ENCODE peak calls at places on chromosomes 5 and 9, in seven cellular contexts. N is lung, O is cardiac fibroblast, V is left ventricle myocardium inferior, C is WTC11, P is neural crest cell, D is GM23338. T is an unnamed sample.

GRCh38 chr9:94490465-94490864 is 64.4 kb upstream of the PCAT7 start:
- DNase-seq in N (no peak), O (peak), P (no peak), V (no peak), D (peak), C (no peak), T (no peak)

GRCh38 chr9:109450346-109450745 is 47.8 kb downstream of the PTPN3 start:
- DNase-seq in V (no peak), N (no peak), O (peak), C (no peak), D (no peak), P (no peak), T (no peak)

GRCh38 chr9:69470186-69470977 is 145.4 kb downstream of the ENTREP1 start:
- DNase-seq in N (no peak), P (no peak), D (no peak), C (no peak), O (no peak), V (no peak), T (no peak)

GRCh38 chr5:55437859-55438206 is 96.9 kb downstream of the PLPP1 start:
- DNase-seq in V (no peak), C (no peak), P (no peak), O (no peak), N (no peak), D (no peak), T (no peak)

GRCh38 chr5:10632110-10632903 is 68.4 kb downstream of the ANKRD33B start:
- DNase-seq in O (peak), N (no peak), C (no peak), D (no peak), V (no peak), P (no peak), T (no peak)

GRCh38 chr9:83449981-83450380 is 88.2 kb downstream of the FRMD3 start:
- DNase-seq in P (no peak), O (no peak), D (no peak), V (no peak), N (no peak), C (no peak), T (no peak)

GRCh38 chr9:93441181-93441580 is 10.3 kb upstream of the FAM120A start:
- DNase-seq in P (no peak), N (no peak), C (no peak), V (no peak), D (no peak), O (no peak), T (no peak)

GRCh38 chr5:140796718-140797095 is 2.1 kb downstream of the PCDHA2 start:
- DNase-seq in V (no peak), P (no peak), N (no peak), D (no peak), C (no peak), O (no peak), T (no peak)

GRCh38 chr5:77955577-77955976 is 179.4 kb upstream of the TBCA start:
- DNase-seq in C (no peak), P (no peak), O (no peak), N (no peak), D (no peak), V (no peak), T (no peak)

GRCh38 chr9:79681576-79681975 is 109.8 kb downstream of the TLE4 start:
- DNase-seq in V (no peak), D (no peak), P (no peak), C (no peak), O (no peak), N (no peak), T (no peak)

GRCh38 chr5:52560366-52560765 is 227.3 kb upstream of the ITGA1 start:
- DNase-seq in V (no peak), N (no peak), P (no peak), O (peak), D (peak), C (no peak), T (peak)

GRCh38 chr5:66348387-66349125 is 204.5 kb downstream of the SREK1 start:
- DNase-seq in V (no peak), N (no peak), P (no peak), D (no peak), O (no peak), C (no peak), T (no peak)

GRCh38 chr5:32776203-32776602 is 65.1 kb downstream of the NPR3 start:
- DNase-seq in P (no peak), D (no peak), V (no peak), O (no peak), C (no peak), N (no peak), T (no peak)

GRCh38 chr5:59517926-59518585 is 375.5 kb downstream of the PDE4D start:
- DNase-seq in D (no peak), V (no peak), C (no peak), O (peak), P (no peak), N (no peak), T (peak)

GRCh38 chr9:111914749-111915424 is 18.3 kb downstream of the UGCG start:
- DNase-seq in C (no peak), P (no peak), N (no peak), V (no peak), O (no peak), D (no peak), T (no peak)

GRCh38 chr5:64653776-64654175 is 36.5 kb upstream of the SHISAL2B start:
- DNase-seq in V (no peak), D (no peak), N (no peak), P (no peak), C (no peak), O (no peak), T (no peak)

GRCh38 chr9:72361227-72361626 is 3.8 kb downstream of the ZFAND5 start:
- DNase-seq in P (no peak), C (no peak), O (no peak), D (no peak), V (no peak), N (no peak), T (no peak)

GRCh38 chr5:167528651-167529050 is 762.8 kb upstream of the WWC1 start:
- DNase-seq in V (no peak), O (no peak), C (no peak), P (no peak), D (peak), N (no peak), T (no peak)

GRCh38 chr9:89011683-89012082 is 20.4 kb downstream of the S1PR3 start:
- DNase-seq in D (no peak), P (no peak), V (no peak), O (no peak), C (no peak), N (no peak), T (peak)

GRCh38 chr9:33466565-33467495 is 6.9 kb downstream of the NOL6 start:
- DNase-seq in C (peak), N (peak), V (peak), P (peak), O (peak), D (peak), T (no peak)

GRCh38 chr5:170046221-170046620 is 59.5 kb upstream of the FOXI1 start:
- DNase-seq in N (no peak), V (no peak), P (no peak), D (peak), O (no peak), C (no peak), T (no peak)

GRCh38 chr5:160635046-160635445 is 213.4 kb downstream of the PTTG1 start:
- DNase-seq in V (no peak), P (no peak), D (no peak), O (no peak), N (no peak), C (no peak), T (no peak)

GRCh38 chr5:172417983-172418630 is 36.2 kb downstream of the SH3PXD2B start:
- DNase-seq in V (peak), O (peak), P (no peak), C (no peak), N (peak), D (no peak), T (peak)

GRCh38 chr5:157116483-157116954 is 7.7 kb upstream of the HAVCR2 start:
- DNase-seq in D (no peak), C (no peak), V (no peak), O (no peak), P (no peak), N (no peak), T (no peak)

GRCh38 chr9:137827908-137828526 is 49.6 kb upstream of the CACNA1B start:
- DNase-seq in O (no peak), V (no peak), P (no peak), N (no peak), C (no peak), D (no peak), T (no peak)

GRCh38 chr9:31719262-31719661 is 665.2 kb upstream of the ACO1 start:
- DNase-seq in C (no peak), O (no peak), N (no peak), D (no peak), P (no peak), V (no peak), T (no peak)

GRCh38 chr5:122774861-122775712 is at the start of gene SNX2:
- DNase-seq in N (peak), P (peak), O (peak), D (peak), C (peak), V (peak), T (peak)

GRCh38 chr5:116387738-116388137 is 186.9 kb downstream of the SEMA6A start:
- DNase-seq in V (no peak), P (no peak), N (no peak), O (no peak), C (no peak), D (no peak), T (no peak)

GRCh38 chr5:90675222-90675621 is 116.6 kb downstream of the ADGRV1 start:
- DNase-seq in D (no peak), P (no peak), V (no peak), C (no peak), N (no peak), O (no peak), T (no peak)

DNA sequence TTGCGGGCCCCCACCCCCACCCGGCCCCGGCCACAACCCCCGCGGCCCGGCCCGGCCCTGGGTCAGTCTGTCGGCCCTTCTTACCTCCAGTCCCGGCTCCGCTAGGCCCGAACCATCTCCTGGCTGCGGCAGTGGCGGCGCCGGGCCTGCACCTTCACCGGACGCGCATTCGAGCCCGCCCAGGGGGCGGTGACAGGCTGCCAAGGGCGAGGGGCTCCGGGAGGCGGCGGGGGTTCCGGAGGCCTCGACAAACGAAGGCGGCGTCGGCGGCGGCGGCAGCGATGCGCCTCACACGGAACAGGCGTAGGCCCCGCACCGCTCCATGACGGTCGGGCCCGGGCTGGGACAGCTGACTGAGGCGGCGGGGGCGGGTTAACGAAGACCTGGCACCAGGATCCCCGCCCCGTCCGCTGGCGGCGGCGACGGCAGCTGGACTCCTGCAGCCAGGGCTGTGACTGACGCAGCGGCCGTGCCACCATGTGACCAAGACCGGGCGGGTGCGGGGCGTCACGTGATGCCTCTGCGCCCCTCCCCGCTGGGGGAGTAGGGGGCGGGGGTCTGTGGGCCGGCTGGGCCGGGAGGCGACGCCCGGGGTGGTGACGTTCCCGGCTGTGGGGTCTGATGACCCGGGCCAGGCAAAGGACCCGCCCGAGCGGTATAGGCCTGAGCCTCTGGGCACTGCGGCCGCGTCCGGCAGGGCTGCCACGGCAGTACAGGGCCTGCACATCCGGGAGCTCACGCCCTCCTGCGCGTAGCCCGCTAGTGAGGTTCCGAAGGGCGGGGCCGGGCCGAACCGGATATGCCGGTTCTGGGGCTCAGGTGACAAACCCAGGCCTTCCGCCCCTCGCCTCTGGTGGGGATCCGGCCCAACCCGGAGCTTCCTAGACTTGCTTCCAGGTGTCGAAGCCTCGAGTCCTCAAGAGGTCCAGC is at the start of gene AFF4:
- DNase-seq in V (peak), C (peak), O (peak), D (peak), P (peak), N (peak), T (peak)
- TF ChIP-seq CTCF in V (no peak), C (no peak), O (no peak), D (no peak), P (no peak), N (no peak), T (no peak)

DNA sequence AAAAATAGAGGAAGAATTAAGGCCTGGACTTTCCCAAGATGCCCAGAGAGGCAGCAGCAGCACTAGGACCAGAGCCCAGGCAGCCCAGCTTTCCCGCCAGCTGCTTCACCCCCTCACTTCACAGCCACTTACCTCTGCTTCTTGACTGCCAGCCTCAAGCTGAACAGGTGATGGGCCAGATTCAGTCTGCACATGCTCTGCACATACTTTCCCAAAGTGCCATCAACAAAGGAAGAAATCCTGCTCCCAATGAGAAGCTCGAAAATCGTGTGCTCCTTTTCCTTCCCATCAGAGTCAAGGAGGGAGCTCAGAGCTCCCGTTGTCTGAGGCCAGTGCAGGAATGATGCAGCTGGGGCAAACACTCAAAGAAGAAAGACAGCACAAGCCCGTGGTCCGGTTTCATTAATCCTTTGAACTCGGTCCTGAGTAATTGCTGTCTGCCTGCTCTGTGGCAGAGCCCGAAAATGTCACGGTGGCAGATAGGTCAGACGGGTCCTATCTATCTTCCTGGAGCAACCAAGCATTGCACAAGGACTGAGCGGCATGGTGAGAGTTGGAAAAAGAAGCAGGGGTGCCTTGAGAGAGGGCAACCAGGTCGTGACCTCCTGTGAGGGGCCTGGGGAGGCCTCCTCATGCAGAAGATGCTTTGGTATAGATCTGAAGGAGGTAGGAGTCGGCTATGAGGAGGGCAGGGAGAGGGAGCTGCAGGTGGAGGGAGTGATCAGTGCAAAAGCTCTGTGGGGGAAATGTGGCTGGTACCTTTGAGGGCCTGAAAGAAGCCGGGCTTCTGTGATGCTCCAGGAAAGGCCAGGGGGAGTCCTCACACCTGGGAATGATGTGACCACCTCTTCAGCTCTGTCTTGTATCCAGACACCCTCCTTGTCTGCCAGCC is 3.8 kb upstream of the SLC25A48 start:
- DNase-seq in D (no peak), V (no peak), C (no peak), P (no peak), N (peak), O (no peak), T (no peak)
- TF ChIP-seq CTCF in D (no peak), V (no peak), C (no peak), P (no peak), N (no peak), O (no peak), T (peak)

GRCh38 chr5:88724201-88724600 is 158.8 kb downstream of the MEF2C start:
- DNase-seq in O (peak), V (no peak), N (no peak), D (peak), P (no peak), C (no peak), T (peak)

GRCh38 chr5:88732181-88732633 is 150.8 kb downstream of the MEF2C start:
- DNase-seq in C (no peak), D (no peak), P (no peak), V (peak), N (no peak), O (peak), T (no peak)

GRCh38 chr5:88729476-88730182 is 153.4 kb downstream of the MEF2C start:
- DNase-seq in D (peak), O (peak), N (peak), C (peak), V (peak), P (peak), T (peak)

GRCh38 chr5:88732862-88733261 is 150.1 kb downstream of the MEF2C start:
- DNase-seq in V (no peak), D (no peak), C (no peak), P (no peak), N (no peak), O (no peak), T (no peak)

DNA sequence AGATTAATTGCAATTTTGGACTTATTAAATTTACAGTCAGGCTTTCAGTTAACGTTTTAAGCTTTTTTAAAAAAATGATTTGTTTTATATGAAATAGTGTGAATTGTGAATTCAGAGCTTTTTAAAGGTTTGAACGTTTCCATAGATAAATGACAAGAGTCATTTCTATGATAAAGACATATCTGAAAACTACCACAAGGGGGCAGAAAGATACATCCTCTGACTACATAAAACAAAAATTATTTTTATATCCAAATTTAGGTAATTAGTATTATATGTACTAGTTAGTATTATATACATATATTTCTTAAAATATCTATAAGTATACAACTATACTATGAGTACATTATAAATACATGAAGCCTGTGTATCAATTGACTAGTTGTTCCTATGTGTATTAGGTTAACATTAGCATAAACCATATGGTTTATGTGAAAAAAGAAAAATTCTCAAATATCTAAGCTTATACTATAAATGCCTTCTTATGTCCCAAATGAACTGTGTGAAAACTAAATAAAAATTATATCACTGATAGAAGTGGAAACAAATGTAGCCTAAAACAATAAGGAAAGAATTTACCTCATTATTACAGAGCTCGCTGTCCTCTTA is 155.2 kb downstream of the MEF2C start:
- DNase-seq in C (no peak), V (no peak), O (peak), D (peak), P (no peak), N (no peak), T (peak)
- TF ChIP-seq CTCF in C (peak), V (peak), O (peak), D (no peak), P (peak), N (no peak), T (peak)

DNA sequence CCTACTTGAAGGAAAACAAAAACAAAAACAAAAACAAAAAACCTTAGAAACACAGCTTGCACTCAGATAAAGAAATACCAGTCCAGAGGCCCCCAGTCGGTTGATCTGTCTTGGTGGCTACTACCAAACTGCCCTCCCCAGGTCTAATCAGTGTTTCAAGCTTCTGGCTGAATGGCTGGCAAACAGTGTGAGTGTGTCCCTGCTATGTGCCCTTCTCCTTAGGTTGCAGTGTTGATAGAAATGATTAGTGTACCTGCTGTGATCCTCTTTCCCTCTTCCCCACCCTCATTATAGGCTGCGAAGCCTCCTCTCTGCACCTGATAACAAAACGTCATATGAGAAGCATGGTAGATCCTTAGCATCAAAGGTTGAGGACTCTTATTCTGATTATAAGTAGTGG is 12.8 kb downstream of the NR4A3 start:
- DNase-seq in N (no peak), O (no peak), P (no peak), V (no peak), C (no peak), D (no peak), T (no peak)
- TF ChIP-seq CTCF in N (no peak), O (no peak), P (no peak), V (no peak), C (no peak), D (no peak), T (no peak)

DNA sequence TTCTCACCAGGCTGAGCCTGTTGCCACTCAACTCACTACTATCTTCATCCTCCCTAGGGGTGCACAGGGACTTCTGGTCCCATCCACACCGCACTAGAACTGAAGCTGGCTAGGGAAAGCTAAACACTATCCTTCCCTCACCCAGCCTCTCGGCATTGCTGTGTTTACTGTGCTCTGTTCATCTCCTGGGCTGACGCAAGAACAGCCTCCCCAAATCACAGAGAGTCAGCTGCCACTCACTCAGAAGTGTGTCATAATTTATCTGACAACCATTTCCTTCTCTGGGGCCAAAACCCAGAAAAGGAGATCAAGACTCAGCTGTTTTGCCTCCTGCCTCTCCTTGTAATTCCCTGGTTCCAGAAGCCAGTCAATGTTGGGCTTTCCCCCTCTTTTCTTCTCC is 92.8 kb downstream of the ARHGEF28 start:
- DNase-seq in V (no peak), D (no peak), N (no peak), P (no peak), O (no peak), C (no peak), T (no peak)
- TF ChIP-seq CTCF in V (no peak), D (no peak), N (no peak), P (no peak), O (no peak), C (no peak), T (no peak)

GRCh38 chr5:155004138-155004744 is 9.3 kb upstream of the KIF4B start:
- DNase-seq in V (no peak), D (peak), C (peak), P (no peak), N (no peak), O (peak), T (no peak)
- TF ChIP-seq CTCF in V (peak), D (peak), C (no peak), P (peak), N (peak), O (peak), T (peak)